ENCODE peak calls at places on chromosome 5, in four cellular contexts. F, N, H and G are unnamed samples.

GRCh38 chr5:140632366-140633080 is 452 bp downstream of the CD14 start:
- DNase-seq in F (peak; percentile 92), N (peak; percentile 26), H (peak; percentile 74), G (no peak)

GRCh38 chr5:94776167-94776566 is 157.7 kb downstream of the SLF1 start:
- DNase-seq in F (no peak), N (no peak), H (no peak), G (no peak)

GRCh38 chr5:62568800-62569432 is 9.7 kb upstream of the LRRC70 start:
- DNase-seq in F (no peak), N (no peak), H (no peak), G (no peak)

GRCh38 chr5:113336975-113337374 is 97.8 kb downstream of the TSSK1B start:
- DNase-seq in F (no peak), N (no peak), H (peak; percentile 23), G (no peak)

GRCh38 chr5:59401637-59402036 is 491.9 kb downstream of the PDE4D start:
- DNase-seq in F (no peak), N (no peak), H (no peak), G (no peak)

GRCh38 chr5:179608131-179608581 is 15.3 kb downstream of the HNRNPH1 start:
- DNase-seq in F (peak; percentile 58), N (no peak), H (peak; percentile 90), G (no peak)

GRCh38 chr5:139946006-139946405 is 97.1 kb downstream of the NRG2 start:
- DNase-seq in F (no peak), N (no peak), H (no peak), G (no peak)

GRCh38 chr5:1447772-1448361 is 2.6 kb upstream of the SLC6A3 start:
- DNase-seq in F (peak; percentile 48), N (no peak), H (no peak), G (no peak)

GRCh38 chr5:140978260-140978659 is 12.0 kb downstream of the PCDHAC2 start:
- DNase-seq in F (no peak), N (no peak), H (no peak), G (no peak)

GRCh38 chr5:163503106-163504090 is 2.0 kb upstream of the MAT2B start:
- DNase-seq in F (peak; percentile 70), N (peak; percentile 28), H (peak; percentile 59), G (peak; percentile 31)

GRCh38 chr5:886051-886450 is 6.5 kb downstream of the BRD9 start:
- DNase-seq in F (no peak), N (no peak), H (no peak), G (no peak)

GRCh38 chr5:2017540-2018389 is 135.0 kb upstream of the IRX4 start:
- DNase-seq in F (no peak), N (no peak), H (peak; percentile 44), G (no peak)

GRCh38 chr5:36156124-36156601 is 4.3 kb downstream of the SKP2 start:
- DNase-seq in F (no peak), N (no peak), H (no peak), G (no peak)

GRCh38 chr5:152288917-152289595 is 116.0 kb downstream of the NMUR2 start:
- DNase-seq in F (no peak), N (no peak), H (no peak), G (no peak)

GRCh38 chr5:57447656-57448055 is 35.0 kb downstream of the ACTBL2 start:
- DNase-seq in F (no peak), N (no peak), H (no peak), G (no peak)

GRCh38 chr5:40675396-40676133 is 4.2 kb upstream of the PTGER4 start:
- DNase-seq in F (no peak), N (no peak), H (peak; percentile 59), G (no peak)

GRCh38 chr5:174430940-174431339 is 293.4 kb upstream of the MSX2 start:
- DNase-seq in F (no peak), N (no peak), H (no peak), G (no peak)

GRCh38 chr5:98428806-98429205 is 344.7 kb upstream of the RGMB start:
- DNase-seq in F (no peak), N (no peak), H (peak; percentile 5), G (no peak)

GRCh38 chr5:38660194-38660668 is 103.8 kb upstream of the LIFR start:
- DNase-seq in F (no peak), N (no peak), H (no peak), G (no peak)

GRCh38 chr5:129496410-129496809 is 36.3 kb downstream of the ADAMTS19 start:
- DNase-seq in F (no peak), N (no peak), H (no peak), G (no peak)

GRCh38 chr5:142364251-142365145 is 39.7 kb upstream of the SPRY4 start:
- DNase-seq in F (no peak), N (no peak), H (no peak), G (no peak)

GRCh38 chr5:35753500-35753899 is 103.2 kb upstream of the IL7R start:
- DNase-seq in F (no peak), N (no peak), H (no peak), G (no peak)

GRCh38 chr5:133366966-133367365 is 245.4 kb downstream of the FSTL4 start:
- DNase-seq in F (no peak), N (no peak), H (no peak), G (no peak)

GRCh38 chr5:96687080-96687479 is 24.9 kb downstream of the CAST start:
- DNase-seq in F (no peak), N (no peak), H (no peak), G (no peak)
- H3K27ac ChIP-seq in F (no peak overlapping the region), N (no peak overlapping the region), H (no peak overlapping the region), G (no peak overlapping the region)

GRCh38 chr5:150053695-150054392 is 32.5 kb downstream of the CSF1R start:
- DNase-seq in F (no peak), N (no peak), H (no peak), G (no peak)

GRCh38 chr5:150054569-150054968 is 31.8 kb downstream of the CSF1R start:
- DNase-seq in F (no peak), N (no peak), H (no peak), G (no peak)

GRCh38 chr5:150053231-150053626 is 33.1 kb downstream of the CSF1R start:
- DNase-seq in F (no peak), N (no peak), H (no peak), G (no peak)

GRCh38 chr5:150051657-150052195 is 34.6 kb downstream of the CSF1R start:
- DNase-seq in F (no peak), N (no peak), H (no peak), G (no peak)

DNA sequence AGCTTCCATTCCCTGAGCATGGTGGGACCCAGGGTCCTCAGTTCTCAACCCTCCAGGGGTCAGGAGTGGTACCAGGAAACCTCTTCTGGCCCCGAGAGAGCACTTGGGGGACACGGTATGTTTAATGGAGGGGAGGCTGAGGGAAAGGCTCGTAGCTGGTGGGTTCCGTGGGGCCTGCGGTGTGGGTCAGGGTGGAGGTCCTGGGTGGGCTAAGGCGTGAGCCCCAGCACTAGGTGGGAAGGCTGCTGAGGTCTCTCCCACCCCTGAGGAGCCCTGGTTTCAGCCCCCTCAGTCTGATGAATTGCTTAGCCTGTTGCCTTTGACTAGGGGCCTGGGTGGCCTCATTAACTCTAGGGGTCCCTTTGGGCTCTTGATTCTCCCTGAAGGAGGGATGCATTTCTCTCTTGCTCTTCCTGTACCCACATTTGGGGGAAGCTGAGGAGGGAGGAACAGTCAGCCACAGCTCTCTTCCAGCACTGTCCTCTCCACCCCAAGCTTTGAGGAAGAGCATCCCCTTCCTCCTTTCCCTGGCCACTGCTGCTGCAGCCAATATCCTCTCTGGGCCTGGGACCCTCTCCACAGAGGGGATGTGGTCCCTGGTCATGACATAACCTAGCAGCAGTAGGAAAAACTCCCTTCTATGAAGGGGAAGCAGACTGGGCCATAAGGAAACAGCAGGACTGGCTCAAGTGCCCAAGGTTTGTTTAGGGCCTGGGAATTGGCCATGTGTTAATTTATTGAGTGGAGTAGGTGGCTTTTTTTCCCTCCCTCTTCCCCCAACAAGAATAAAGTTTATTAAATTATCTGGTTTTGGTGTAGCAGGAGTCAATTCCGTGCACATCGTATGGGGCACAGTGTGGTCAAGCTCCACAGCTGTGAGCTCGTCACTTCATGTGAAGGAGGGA is 33.8 kb downstream of the CSF1R start:
- DNase-seq in F (no peak), N (no peak), H (no peak), G (no peak)
- H3K27ac ChIP-seq in F (no peak overlapping the region), N (no peak overlapping the region), H (no peak overlapping the region), G (no peak overlapping the region)

DNA sequence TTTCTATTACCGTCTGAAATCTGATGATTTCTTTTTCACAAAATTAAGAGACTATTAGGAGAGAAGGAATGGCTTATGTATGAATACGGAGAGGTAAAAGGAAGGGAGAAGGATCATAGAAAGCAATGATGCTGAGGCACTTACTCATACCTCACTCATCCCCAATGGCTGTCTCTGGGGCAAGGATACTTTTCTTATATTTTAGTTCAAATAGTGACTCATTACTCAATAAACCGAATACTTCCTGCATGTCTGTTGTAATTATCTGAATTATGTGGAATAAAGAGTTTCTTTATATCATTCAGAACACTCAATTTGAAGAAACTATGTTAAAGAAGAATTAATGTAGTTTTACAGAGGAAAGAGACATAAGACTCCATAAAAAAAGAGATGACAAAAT is 284.5 kb upstream of the NUDT12 start:
- DNase-seq in F (no peak), N (no peak), H (no peak), G (no peak)
- H3K27ac ChIP-seq in F (no peak overlapping the region), N (no peak overlapping the region), H (no peak overlapping the region), G (no peak overlapping the region)

DNA sequence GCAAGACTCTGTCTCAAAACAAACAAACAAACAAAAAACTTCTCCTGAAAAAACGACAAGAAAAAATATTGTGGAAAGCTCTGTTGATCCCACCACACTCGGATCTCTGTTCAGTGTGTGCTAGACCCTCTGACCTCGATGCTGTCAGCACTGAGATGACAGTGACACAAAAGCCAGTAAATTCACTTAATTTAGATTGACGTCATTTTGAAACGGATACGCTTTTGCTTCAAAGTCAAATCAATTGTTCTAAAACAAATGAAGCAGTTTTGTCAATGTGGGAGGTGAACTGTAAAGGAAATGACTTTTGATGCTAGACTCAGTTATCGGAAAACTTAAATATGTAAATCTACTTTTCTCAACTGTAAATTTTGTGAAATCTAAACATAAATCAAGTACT is 26.6 kb downstream of the CCT5 start:
- DNase-seq in F (no peak), N (no peak), H (no peak), G (no peak)
- H3K27ac ChIP-seq in F (no peak overlapping the region), N (no peak overlapping the region), H (no peak overlapping the region), G (no peak overlapping the region)

GRCh38 chr5:66518052-66518451 is 78.1 kb upstream of the MAST4 start:
- DNase-seq in F (no peak), N (no peak), H (no peak), G (no peak)
- H3K27ac ChIP-seq in F (peak overlapping the region; percentile 65), N (no peak overlapping the region), H (no peak overlapping the region), G (no peak overlapping the region)

GRCh38 chr5:171776747-171777419 is 8.7 kb upstream of the SMIM23 start:
- DNase-seq in F (no peak), N (no peak), H (no peak), G (no peak)

GRCh38 chr5:171777420-171777759 is 8.2 kb upstream of the SMIM23 start:
- DNase-seq in F (no peak), N (no peak), H (no peak), G (no peak)

GRCh38 chr5:171773106-171773505 is 12.5 kb upstream of the SMIM23 start:
- DNase-seq in F (no peak), N (no peak), H (no peak), G (no peak)

GRCh38 chr5:171774418-171774817 is 11.2 kb upstream of the SMIM23 start:
- DNase-seq in F (no peak), N (no peak), H (no peak), G (no peak)

DNA sequence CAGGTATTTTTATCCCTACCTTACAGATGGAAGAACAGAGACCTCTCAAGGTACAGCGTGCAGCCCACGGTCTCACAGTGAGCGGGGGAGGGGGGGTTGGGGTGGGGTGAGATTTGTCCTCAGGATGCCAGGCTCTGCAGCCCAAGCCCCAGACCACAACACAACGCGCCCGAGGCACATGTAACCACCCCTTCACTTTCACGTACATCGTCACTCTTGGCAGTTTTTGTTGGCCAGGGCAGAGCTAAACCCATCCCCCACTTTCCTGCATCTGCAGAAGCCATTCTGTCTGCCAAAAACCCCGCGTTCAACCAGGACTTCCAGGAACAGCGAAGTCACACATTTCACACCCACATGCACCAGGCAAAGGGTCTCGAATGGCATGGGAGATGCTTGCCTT is 9.4 kb upstream of the SMIM23 start:
- DNase-seq in F (no peak), N (no peak), H (no peak), G (no peak)
- H3K27ac ChIP-seq in F (no peak overlapping the region), N (no peak overlapping the region), H (no peak overlapping the region), G (no peak overlapping the region)